ENCODE peak calls at places on chromosomes 12 and 14, in five cellular contexts. M is activated T-cell treated with anti-CD3 and anti-CD28 coated beads, Interleukin-2, amount 50 U/mL, for 72 hours; W is AG04450; Q is HEK293T; C is stomach. T is an unnamed sample.

GRCh38 chr12:120719496-120720233 is 6.0 kb upstream of the ACADS start:
- DNase-seq in W (no peak), M (no peak), Q (no peak), C (peak), T (no peak)

GRCh38 chr12:31370645-31371620 is 45.0 kb upstream of the SINHCAF start:
- DNase-seq in M (no peak), W (no peak), Q (no peak), C (no peak), T (peak)

GRCh38 chr14:102090713-102091112 is 3.9 kb upstream of the HSP90AA1 start:
- DNase-seq in Q (no peak), W (no peak), C (no peak), M (no peak), T (no peak)

GRCh38 chr14:40219032-40219431 is 786.8 kb upstream of the FBXO33 start:
- DNase-seq in C (no peak), Q (no peak), W (no peak), M (no peak), T (no peak)

GRCh38 chr12:109566424-109566823 is 6.9 kb downstream of the MMAB start:
- DNase-seq in Q (no peak), M (no peak), W (no peak), C (no peak), T (no peak)

GRCh38 chr14:50055461-50056228 is 60.7 kb downstream of the VCPKMT start:
- DNase-seq in W (no peak), Q (no peak), C (no peak), M (no peak), T (no peak)

GRCh38 chr12:42916143-42916542 is 326.6 kb upstream of the PRICKLE1 start:
- DNase-seq in Q (no peak), C (no peak), M (no peak), W (no peak), T (no peak)

GRCh38 chr12:68111995-68112394 is 47.5 kb downstream of the IFNG start:
- DNase-seq in M (no peak), C (no peak), Q (no peak), W (no peak), T (no peak)

GRCh38 chr12:125013816-125014442 is 20.5 kb downstream of the BRI3BP start:
- DNase-seq in Q (no peak), M (no peak), W (no peak), C (peak), T (no peak)

GRCh38 chr14:43168374-43168925 is 1338.6 kb downstream of the FSCB start:
- DNase-seq in C (no peak), M (no peak), Q (no peak), W (no peak), T (no peak)

GRCh38 chr12:51818567-51819300 is 29.8 kb downstream of the FIGNL2 start:
- DNase-seq in C (no peak), M (no peak), Q (no peak), W (peak), T (no peak)

GRCh38 chr12:64091186-64091585 is 130.9 kb downstream of the KICS2 start:
- DNase-seq in C (no peak), Q (no peak), W (no peak), M (no peak), T (no peak)

GRCh38 chr12:43578782-43579181 is 26.8 kb upstream of the ADAMTS20 start:
- DNase-seq in M (no peak), C (no peak), Q (no peak), W (no peak), T (no peak)

GRCh38 chr12:116372815-116373214 is 95.3 kb upstream of the MED13L start:
- DNase-seq in Q (no peak), W (no peak), C (no peak), M (no peak), T (no peak)

GRCh38 chr12:96364092-96364700 is 36.0 kb downstream of the CDK17 start:
- DNase-seq in Q (no peak), M (no peak), C (no peak), W (no peak), T (no peak)

GRCh38 chr14:68863610-68864300 is 70.9 kb upstream of the ZFP36L1 start:
- DNase-seq in M (no peak), C (no peak), Q (no peak), W (no peak), T (no peak)

T was measured in tibial artery.